ENCODE peak calls at places on chromosome 1, in five cellular contexts. G is upper lobe of right lung, V is foreskin fibroblast, C is breast epithelium, O is iPS DF 6.9. E is an unnamed sample.

GRCh38 chr1:158053276-158053675 is 59.8 kb downstream of the KIRREL1 start:
- DNase-seq in G (no peak), V (peak), C (no peak), O (no peak), E (no peak)

GRCh38 chr1:226542623-226543103 is 5.9 kb upstream of the STUM start:
- DNase-seq in G (no peak), V (no peak), C (no peak), O (no peak), E (no peak)

GRCh38 chr1:205700865-205701401 is 20.6 kb upstream of the SLC45A3 start:
- DNase-seq in G (no peak), V (no peak), C (no peak), O (no peak), E (no peak)

GRCh38 chr1:208524920-208525319 is 280.7 kb upstream of the PLXNA2 start:
- DNase-seq in G (no peak), V (peak), C (no peak), O (no peak), E (no peak)

GRCh38 chr1:31837441-31838158 is 21.8 kb upstream of the SPOCD1 start:
- DNase-seq in G (no peak), V (peak), C (no peak), O (no peak), E (no peak)

GRCh38 chr1:233905416-233906051 is 1.1 kb downstream of the SLC35F3 start:
- DNase-seq in G (no peak), V (no peak), C (no peak), O (no peak), E (no peak)

GRCh38 chr1:105793541-105794146 is 1262.8 kb upstream of the PRMT6 start:
- DNase-seq in G (no peak), V (peak), C (no peak), O (peak), E (peak)

GRCh38 chr1:95509989-95510388 is 276.0 kb downstream of the RWDD3 start:
- DNase-seq in G (no peak), V (no peak), C (no peak), O (no peak), E (no peak)

GRCh38 chr1:186858923-186859322 is 30.2 kb downstream of the PLA2G4A start:
- DNase-seq in G (no peak), V (no peak), C (peak), O (no peak), E (no peak)

GRCh38 chr1:53328009-53328489 is at the start of gene LRP8:
- DNase-seq in G (peak), V (peak), C (no peak), O (no peak), E (peak)

GRCh38 chr1:63935148-63935547 is 161.3 kb downstream of the ROR1 start:
- DNase-seq in G (no peak), V (peak), C (no peak), O (no peak), E (no peak)

GRCh38 chr1:235874226-235874625 is 7.5 kb upstream of the LYST start:
- DNase-seq in G (no peak), V (no peak), C (no peak), O (no peak), E (no peak)

DNA sequence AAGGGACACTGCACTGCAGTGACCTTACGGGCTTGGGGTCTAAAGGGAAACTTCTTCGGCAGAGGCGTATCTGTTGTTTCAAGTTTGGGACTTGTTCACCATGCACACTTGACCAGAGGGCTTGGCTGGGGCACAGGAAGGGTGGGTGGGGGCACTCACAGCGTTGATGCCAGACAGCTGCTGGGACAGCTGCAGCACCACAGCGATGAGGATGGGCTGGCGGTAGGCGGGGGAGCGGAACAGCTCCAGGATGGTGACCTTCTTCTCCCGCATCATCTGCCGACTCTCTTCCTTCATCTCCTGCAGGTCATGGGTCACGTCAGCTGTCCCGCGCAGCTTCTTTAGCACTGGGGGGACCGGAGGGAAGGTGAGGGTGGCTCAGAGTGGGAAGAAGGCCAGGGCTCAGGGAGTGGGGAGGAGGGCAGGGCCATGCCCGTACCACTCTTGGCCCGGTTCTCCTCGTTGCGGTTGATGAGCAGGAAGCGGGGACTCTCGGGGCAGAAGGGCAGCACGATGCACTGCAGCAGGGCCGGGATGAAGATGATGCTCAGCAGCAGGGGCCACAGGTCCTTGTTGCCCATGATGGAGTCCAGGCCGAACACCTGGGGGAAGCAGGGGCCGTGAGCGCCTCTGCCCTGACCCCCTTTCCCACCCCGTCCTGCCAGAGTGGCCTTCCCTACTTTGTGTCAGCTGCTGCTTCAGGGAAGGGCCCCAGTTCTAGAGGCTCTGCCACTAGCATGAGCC is 29.1 kb downstream of the SLC2A1 start:
- DNase-seq in G (peak), V (no peak), C (no peak), O (no peak), E (no peak)
- H3K4me3 ChIP-seq in G (no peak), V (no peak), C (no peak), O (no peak), E (no peak)

DNA sequence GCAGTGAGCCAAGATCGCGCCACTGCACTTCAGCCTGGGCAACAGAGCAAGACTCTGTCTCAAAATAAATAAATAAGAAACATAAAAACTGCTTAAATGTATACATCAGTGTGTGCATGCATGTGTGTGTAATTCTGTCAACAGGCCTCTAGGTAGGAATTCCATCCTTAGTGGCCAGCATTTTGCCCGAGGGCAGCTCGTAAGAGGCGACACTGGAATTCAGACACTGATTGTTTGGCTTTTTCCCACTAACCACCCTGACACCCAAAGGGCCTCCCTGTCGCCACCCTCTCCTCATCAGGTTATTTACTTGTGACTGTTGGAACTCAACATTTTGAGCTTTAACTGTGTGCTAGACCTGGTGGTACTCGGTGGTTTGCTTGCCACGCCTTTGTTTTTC is 64.0 kb upstream of the KIF1B start:
- DNase-seq in G (no peak), V (no peak), C (no peak), O (no peak), E (no peak)
- H3K4me3 ChIP-seq in G (no peak), V (no peak), C (no peak), O (no peak), E (no peak)

GRCh38 chr1:145962157-145963102 is 1.9 kb downstream of the ANKRD34A start:
- DNase-seq in G (peak), V (peak), C (no peak), O (no peak), E (no peak)
- H3K4me3 ChIP-seq in G (peak), V (peak), C (peak), O (peak), E (peak)

GRCh38 chr1:198128528-198128927 is 28.3 kb upstream of the NEK7 start:
- DNase-seq in G (no peak), V (peak), C (no peak), O (no peak), E (no peak)
- H3K4me3 ChIP-seq in G (no peak), V (no peak), C (no peak), O (no peak), E (no peak)

GRCh38 chr1:175933801-175934200 is 190.4 kb upstream of the TNR start:
- DNase-seq in G (no peak), V (peak), C (no peak), O (no peak), E (peak)

GRCh38 chr1:175922254-175922881 is 179.0 kb upstream of the TNR start:
- DNase-seq in G (no peak), V (no peak), C (no peak), O (no peak), E (peak)

DNA sequence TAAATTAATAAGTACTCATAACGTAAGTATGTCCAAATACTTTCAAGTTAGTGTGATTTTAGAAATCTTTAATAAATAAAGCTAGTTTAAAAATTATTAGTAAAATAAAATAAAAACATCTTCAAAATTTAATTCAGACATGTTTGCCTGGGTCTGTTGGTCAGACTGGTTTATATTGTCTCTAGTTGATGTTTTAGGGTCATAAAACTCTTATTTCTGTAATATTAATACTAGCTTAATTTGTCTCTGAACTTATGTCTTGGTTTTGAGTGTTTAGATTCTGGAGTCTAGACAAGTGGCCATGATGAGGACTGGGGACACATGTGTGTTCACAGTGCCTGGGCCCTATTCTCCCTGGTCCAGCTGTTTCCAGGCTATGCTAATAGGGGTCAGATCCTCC is 184.5 kb upstream of the TNR start:
- DNase-seq in G (no peak), V (peak), C (no peak), O (no peak), E (no peak)
- H3K4me3 ChIP-seq in G (no peak), V (no peak), C (no peak), O (no peak), E (no peak)

DNA sequence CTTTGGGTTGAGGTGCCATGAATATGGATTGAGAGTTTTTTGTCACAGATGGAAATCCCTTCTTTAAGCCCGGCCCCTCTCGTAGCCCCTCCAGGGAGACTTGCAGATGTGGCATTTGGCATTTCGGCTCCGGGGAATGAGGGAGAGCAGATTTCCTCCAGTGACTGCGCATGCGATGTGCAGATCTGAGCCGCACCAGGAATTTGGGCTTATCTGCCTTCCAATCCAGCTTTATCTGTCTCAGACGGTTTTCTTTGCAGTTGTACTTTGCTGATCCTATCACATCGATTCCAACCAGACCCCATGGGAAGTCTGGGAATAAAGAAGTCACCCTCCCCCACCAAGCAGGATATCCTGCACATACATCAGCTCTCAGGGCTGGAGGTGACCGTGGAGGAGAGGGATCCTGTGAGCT is 11.7 kb downstream of the KIF26B start:
- DNase-seq in G (no peak), V (peak), C (no peak), O (no peak), E (no peak)
- H3K4me3 ChIP-seq in G (peak), V (peak), C (peak), O (no peak), E (no peak)

GRCh38 chr1:48773133-48773532 is 3.6 kb downstream of the BEND5 start:
- DNase-seq in G (no peak), V (no peak), C (no peak), O (no peak), E (no peak)
- H3K4me3 ChIP-seq in G (no peak), V (no peak), C (no peak), O (no peak), E (no peak)

DNA sequence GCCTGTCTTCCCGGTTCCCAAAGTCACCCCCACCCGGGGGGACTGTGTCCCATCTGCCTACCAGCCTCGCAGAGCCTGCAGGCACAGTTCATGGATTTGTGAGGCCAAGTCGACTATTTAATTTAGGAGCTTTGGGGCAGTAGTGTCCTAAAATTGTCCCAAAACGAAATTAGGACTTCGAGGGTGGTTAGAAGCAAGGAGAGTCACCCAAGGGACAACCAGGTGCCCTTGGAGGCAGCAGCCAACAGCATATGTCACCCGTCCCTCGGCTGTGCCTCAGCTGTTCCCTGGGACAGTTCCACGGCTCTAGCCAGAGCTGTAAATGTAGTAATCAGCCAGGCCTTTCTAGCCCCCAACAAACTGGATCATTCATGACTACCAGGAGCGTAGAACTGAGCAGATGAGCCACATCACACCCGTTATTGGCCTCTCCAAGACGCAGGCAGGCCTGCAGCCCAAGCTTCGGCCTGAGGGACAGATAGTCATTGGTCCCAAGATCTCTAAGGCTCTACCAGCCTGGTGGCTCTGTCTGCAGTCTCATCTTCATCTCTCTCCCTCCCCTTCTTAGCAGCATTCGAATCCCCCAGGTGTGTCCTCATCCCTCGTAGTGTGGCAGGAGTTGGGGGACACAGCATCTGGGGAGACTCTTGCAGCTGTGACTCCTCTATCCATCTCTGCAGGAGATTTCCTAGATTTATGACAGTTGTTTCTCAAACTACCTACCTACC is 2.9 kb downstream of the PAX7 start:
- DNase-seq in G (no peak), V (no peak), C (no peak), O (no peak), E (no peak)
- H3K4me3 ChIP-seq in G (no peak), V (no peak), C (no peak), O (no peak), E (no peak)

GRCh38 chr1:68963353-68963752 is 466.5 kb upstream of the DEPDC1 start:
- DNase-seq in G (no peak), V (no peak), C (no peak), O (no peak), E (no peak)

GRCh38 chr1:68962711-68963110 is 465.8 kb upstream of the DEPDC1 start:
- DNase-seq in G (no peak), V (no peak), C (no peak), O (no peak), E (no peak)

GRCh38 chr1:68958957-68959356 is 462.1 kb upstream of the DEPDC1 start:
- DNase-seq in G (no peak), V (no peak), C (no peak), O (no peak), E (no peak)

GRCh38 chr1:68959631-68960030 is 462.7 kb upstream of the DEPDC1 start:
- DNase-seq in G (no peak), V (no peak), C (no peak), O (no peak), E (no peak)

DNA sequence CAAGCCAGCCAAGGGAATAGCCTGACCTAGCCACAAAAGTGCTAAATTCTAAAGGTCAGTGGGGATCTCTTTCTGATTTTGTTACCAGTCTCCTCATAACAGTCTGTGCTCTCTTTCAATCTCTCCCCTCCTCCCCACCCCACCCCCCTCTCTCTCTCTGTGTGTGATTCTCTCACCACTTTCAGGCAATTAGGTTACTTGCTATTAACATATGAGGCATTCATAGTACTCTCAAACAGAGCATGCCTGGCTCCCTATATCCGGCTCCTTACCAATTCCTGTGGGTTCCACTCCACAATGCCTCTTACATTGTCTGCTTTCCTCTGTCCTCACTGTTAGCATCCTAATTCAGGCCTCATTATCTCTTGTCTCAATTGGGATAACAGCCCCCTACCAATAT is 464.3 kb upstream of the DEPDC1 start:
- DNase-seq in G (no peak), V (no peak), C (no peak), O (no peak), E (no peak)
- H3K4me3 ChIP-seq in G (no peak), V (no peak), C (no peak), O (no peak), E (no peak)

E was measured in NT2/D1.